ENCODE peak calls at places on chromosomes 13 and 19, in six cellular contexts. V is lower lobe of right lung, I is RWPE1, F is HL-60, O is cardiac muscle cell, E is tibial artery. J is an unnamed sample.

GRCh38 chr19:50823389-50824042 is at the start of gene KLK1:
- DNase-seq in V (no peak), I (no peak), F (no peak), O (no peak), E (no peak), J (no peak)

GRCh38 chr19:12880551-12881171 is 588 bp downstream of the DNASE2 start:
- DNase-seq in V (peak; percentile 74), I (no peak), F (no peak), O (peak; percentile 41), E (peak; percentile 35), J (peak; percentile 86)

GRCh38 chr19:4970558-4971423 is 1.9 kb downstream of the KDM4B start:
- DNase-seq in V (no peak), I (no peak), F (peak; percentile 14), O (peak; percentile 26), E (no peak), J (peak; percentile 78)

GRCh38 chr13:57631607-57632275 is at the start of gene PCDH17:
- DNase-seq in V (no peak), I (peak; percentile 37), F (no peak), O (peak; percentile 51), E (peak; percentile 65), J (peak; percentile 40)

GRCh38 chr19:51114087-51114714 is 6.0 kb upstream of the CTU1 start:
- DNase-seq in V (no peak), I (no peak), F (no peak), O (no peak), E (no peak), J (no peak)

GRCh38 chr19:7868671-7869452 is 5.3 kb downstream of the PRR36 start:
- DNase-seq in V (peak; percentile 83), I (peak; percentile 76), F (peak; percentile 74), O (peak; percentile 53), E (peak; percentile 33), J (peak; percentile 93)

GRCh38 chr13:23268441-23268840 is 87.7 kb downstream of the SGCG start:
- DNase-seq in V (no peak), I (no peak), F (no peak), O (no peak), E (no peak), J (no peak)

GRCh38 chr13:50635504-50635903 is 208.0 kb downstream of the DLEU7 start:
- DNase-seq in V (no peak), I (no peak), F (peak; percentile 98), O (peak; percentile 97), E (peak; percentile 65), J (peak; percentile 58)

GRCh38 chr19:47266401-47266885 is 8.2 kb upstream of the INAFM1 start:
- DNase-seq in V (no peak), I (no peak), F (no peak), O (no peak), E (no peak), J (no peak)

GRCh38 chr13:27425151-27425917 is 915 bp downstream of the GTF3A start:
- DNase-seq in V (no peak), I (no peak), F (no peak), O (peak; percentile 9), E (no peak), J (no peak)

GRCh38 chr13:27425918-27426630 is 1.7 kb downstream of the GTF3A start:
- DNase-seq in V (peak; percentile 89), I (peak; percentile 82), F (peak; percentile 97), O (peak; percentile 81), E (peak; percentile 82), J (peak; percentile 84)

GRCh38 chr13:27427663-27428062 is 3.2 kb downstream of the GTF3A start:
- DNase-seq in V (no peak), I (no peak), F (no peak), O (no peak), E (no peak), J (no peak)

GRCh38 chr13:27423333-27423732 is 1.1 kb upstream of the GTF3A start:
- DNase-seq in V (no peak), I (no peak), F (no peak), O (no peak), E (no peak), J (no peak)

DNA sequence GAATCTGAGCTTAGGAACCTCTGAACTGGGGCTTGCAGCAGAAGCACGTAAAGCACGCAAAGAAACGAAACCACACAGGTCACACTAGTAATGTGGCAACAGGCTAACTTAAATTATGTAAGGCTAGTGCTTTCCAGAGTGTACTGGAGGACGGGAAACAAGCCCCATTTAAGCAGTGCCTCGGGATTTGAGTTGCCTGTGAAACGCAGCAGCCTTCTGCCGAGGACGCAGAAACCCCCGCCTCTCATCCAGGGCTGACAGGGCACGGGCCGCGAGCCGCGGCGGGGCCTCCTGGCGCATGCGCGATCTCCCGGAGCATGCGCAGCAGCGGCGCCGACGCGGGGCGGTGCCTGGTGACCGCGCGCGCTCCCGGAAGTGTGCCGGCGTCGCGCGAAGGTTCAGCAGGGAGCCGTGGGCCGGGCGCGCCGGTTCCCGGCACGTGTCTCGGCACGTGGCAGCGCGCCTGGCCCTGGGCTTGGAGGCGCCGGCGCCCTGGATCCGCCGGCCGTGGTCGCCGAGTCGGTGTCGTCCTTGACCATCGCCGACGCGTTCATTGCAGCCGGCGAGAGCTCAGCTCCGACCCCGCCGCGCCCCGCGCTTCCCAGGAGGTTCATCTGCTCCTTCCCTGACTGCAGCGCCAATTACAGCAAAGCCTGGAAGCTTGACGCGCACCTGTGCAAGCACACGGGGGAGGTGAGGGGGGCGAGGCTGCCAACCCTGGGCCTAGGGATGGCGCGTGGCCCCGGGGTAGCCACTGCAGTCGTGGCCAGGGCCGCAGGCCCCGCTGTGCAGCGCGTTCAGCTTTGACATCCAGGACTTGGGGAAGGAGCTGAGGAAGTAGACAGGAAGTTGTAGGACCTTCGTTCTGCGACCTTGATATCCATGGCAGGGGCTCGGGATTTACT is at the start of gene GTF3A:
- DNase-seq in V (peak; percentile 88), I (peak; percentile 93), F (peak; percentile 82), O (peak; percentile 90), E (peak; percentile 79), J (peak; percentile 86)
- H3K27ac ChIP-seq in V (peak within 1 kb of the TSS; percentile 96), I (peak within 1 kb of the TSS; percentile 93), F (peak within 1 kb of the TSS; percentile 91), O (peak within 1 kb of the TSS; percentile 83), E (peak within 1 kb of the TSS; percentile 79), J (peak within 1 kb of the TSS; percentile 94)

GRCh38 chr19:594265-594870 is 4.7 kb downstream of the HCN2 start:
- DNase-seq in V (no peak), I (no peak), F (no peak), O (no peak), E (no peak), J (no peak)

GRCh38 chr19:593505-593904 is 3.8 kb downstream of the HCN2 start:
- DNase-seq in V (no peak), I (no peak), F (no peak), O (no peak), E (no peak), J (no peak)

GRCh38 chr19:597406-598315 is 8.0 kb downstream of the HCN2 start:
- DNase-seq in V (no peak), I (no peak), F (no peak), O (no peak), E (no peak), J (no peak)

GRCh38 chr19:596263-596655 is 6.6 kb downstream of the HCN2 start:
- DNase-seq in V (no peak), I (no peak), F (no peak), O (no peak), E (no peak), J (no peak)

DNA sequence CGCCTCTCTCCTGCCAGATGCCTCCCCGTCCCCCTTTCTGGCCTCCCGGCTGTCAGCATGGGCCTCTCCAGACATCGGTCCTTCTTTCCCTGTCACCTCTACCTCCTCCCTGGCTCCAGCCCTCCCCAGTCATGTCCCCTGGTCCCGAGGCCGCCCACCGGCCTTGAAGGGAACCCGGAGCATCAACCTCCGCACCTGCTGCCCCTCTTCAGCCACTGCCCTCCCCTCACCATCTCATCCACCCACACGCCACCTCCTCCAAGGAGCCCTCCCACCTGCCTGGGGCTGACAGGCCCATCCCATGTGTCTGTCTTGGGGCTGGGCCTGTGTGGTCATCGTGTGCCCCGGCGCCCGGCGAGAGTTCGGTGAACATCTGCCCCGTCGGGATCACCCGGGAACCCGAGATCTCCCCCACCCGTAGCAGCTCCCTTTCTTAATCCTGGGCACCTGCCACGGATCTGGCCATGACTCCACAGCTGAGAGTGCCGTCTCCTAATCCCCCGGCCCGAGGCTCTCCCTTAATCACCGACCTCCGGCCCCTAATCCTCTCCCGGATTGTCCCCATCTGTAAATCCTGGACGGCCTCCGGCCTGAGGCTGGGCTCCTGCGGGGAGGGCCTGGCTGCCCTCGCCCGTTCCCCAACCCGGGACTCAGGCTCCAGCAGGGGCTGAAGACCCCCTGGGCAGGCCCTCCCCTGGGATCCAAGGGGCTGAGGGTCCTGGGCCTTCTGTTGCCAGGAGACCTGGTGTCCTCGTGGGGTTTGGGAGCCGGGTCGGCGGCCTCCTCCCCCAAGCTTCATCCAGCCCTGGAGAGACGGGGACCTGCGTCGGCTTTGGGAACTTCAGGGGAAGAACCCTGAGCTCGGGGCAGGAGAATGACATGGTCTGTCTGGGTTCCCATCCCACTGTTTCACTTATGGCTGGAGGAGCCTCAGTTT is 5.9 kb downstream of the HCN2 start:
- DNase-seq in V (no peak), I (no peak), F (no peak), O (no peak), E (no peak), J (no peak)
- H3K27ac ChIP-seq in V (no peak overlapping the region), I (no peak overlapping the region), F (no peak overlapping the region), O (no peak overlapping the region), E (no peak overlapping the region), J (no peak overlapping the region)

DNA sequence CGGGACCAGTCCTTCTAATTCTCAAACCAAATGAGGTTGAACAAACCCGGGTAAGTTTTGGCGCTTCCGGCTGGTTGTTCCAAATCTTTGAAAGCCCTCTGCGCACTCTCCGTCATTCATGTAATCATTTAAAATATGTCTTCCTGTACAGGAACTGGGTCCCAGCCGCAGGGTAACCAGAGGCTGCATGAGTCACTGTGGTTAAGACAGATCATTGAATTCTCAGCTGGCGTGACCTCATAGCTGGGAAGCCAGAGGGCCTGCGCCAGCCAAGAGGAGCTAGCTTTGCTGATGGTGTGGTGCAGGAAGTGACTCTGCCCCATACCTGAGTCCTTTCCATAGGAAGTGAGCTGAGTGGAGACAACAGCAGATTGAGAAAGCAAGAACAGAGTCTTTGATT is 135.2 kb downstream of the TSHZ3 start:
- DNase-seq in V (peak; percentile 61), I (peak; percentile 96), F (peak; percentile 94), O (peak; percentile 98), E (peak; percentile 59), J (peak; percentile 75)
- H3K27ac ChIP-seq in V (no peak overlapping the region), I (peak overlapping the region; percentile 91), F (no peak overlapping the region), O (no peak overlapping the region), E (no peak overlapping the region), J (no peak overlapping the region)

GRCh38 chr19:35265126-35265995 is 3.4 kb upstream of the USF2 start:
- DNase-seq in V (peak; percentile 24), I (no peak), F (no peak), O (no peak), E (no peak), J (peak; percentile 47)
- H3K27ac ChIP-seq in V (no peak overlapping the region), I (peak overlapping the region; percentile 95), F (no peak overlapping the region), O (peak overlapping the region; percentile 4), E (no peak overlapping the region), J (no peak overlapping the region)

J was measured in left lung.